ENCODE peak calls at places on chromosomes 11 and 22, in seven cellular contexts. Q is AG09309; T is CD4-positive, alpha-beta T cell; E is HL-60; D is sigmoid colon; C is mesothelial cell of epicardium; G is brain microvascular endothelial cell. Z is an unnamed sample.
A peak's percentile ranks its signal among the peaks of the same experiment; 100 is the strongest.

GRCh38 chr11:130772266-130773227 is 143.7 kb downstream of the SNX19 start:
- DNase-seq in T (no peak), D (no peak), C (no peak), E (no peak), G (peak; percentile 92), Q (peak; percentile 90), Z (no peak)

GRCh38 chr11:100687032-100687629 is at the start of gene ARHGAP42:
- DNase-seq in D (peak; percentile 77), T (no peak), G (peak; percentile 46), E (peak; percentile 8), C (peak; percentile 39), Q (no peak), Z (no peak)

GRCh38 chr11:33377852-33378385 is 120.7 kb downstream of the HIPK3 start:
- DNase-seq in Q (no peak), D (no peak), C (no peak), G (no peak), E (no peak), T (no peak), Z (no peak)

GRCh38 chr11:70073188-70073817 is 4.8 kb upstream of the ANO1 start:
- DNase-seq in E (no peak), C (no peak), G (no peak), D (peak; percentile 44), Q (no peak), T (no peak), Z (peak; percentile 33)

GRCh38 chr11:12162652-12163051 is 52.3 kb downstream of the MICAL2 start:
- DNase-seq in D (no peak), E (no peak), Q (no peak), C (no peak), T (no peak), G (no peak), Z (no peak)

GRCh38 chr11:118528511-118528910 is 1.2 kb downstream of the TTC36 start:
- DNase-seq in G (no peak), D (no peak), T (no peak), E (no peak), C (no peak), Q (no peak), Z (no peak)

GRCh38 chr11:45369294-45369693 is 83.2 kb upstream of the SYT13 start:
- DNase-seq in Q (no peak), T (no peak), D (no peak), E (no peak), G (no peak), C (no peak), Z (no peak)

GRCh38 chr11:116927163-116927772 is 89.8 kb upstream of the APOA1 start:
- DNase-seq in E (no peak), T (peak; percentile 54), C (no peak), G (peak; percentile 12), D (no peak), Q (no peak), Z (no peak)

GRCh38 chr11:111870887-111871692 is at the start of gene ALG9:
- DNase-seq in E (peak; percentile 51), G (peak; percentile 85), D (peak; percentile 90), Q (peak; percentile 37), T (peak; percentile 88), C (peak; percentile 57), Z (peak; percentile 69)

GRCh38 chr11:125952973-125953372 is 7.1 kb downstream of the VSIG10L2 start:
- DNase-seq in D (peak; percentile 92), Q (no peak), G (no peak), T (no peak), E (no peak), C (no peak), Z (no peak)

GRCh38 chr11:62394825-62395538 is 23.9 kb upstream of the SCGB1A1 start:
- DNase-seq in Q (peak; percentile 59), C (no peak), D (peak; percentile 94), T (no peak), E (no peak), G (peak; percentile 73), Z (no peak)

GRCh38 chr11:5013012-5013411 is 18.4 kb downstream of the OR51L1 start:
- DNase-seq in D (no peak), G (no peak), E (no peak), T (no peak), C (no peak), Q (no peak), Z (no peak)

GRCh38 chr11:32079511-32079910 is 11.4 kb upstream of the RCN1 start:
- DNase-seq in Q (no peak), E (no peak), T (no peak), C (no peak), D (no peak), G (no peak), Z (no peak)

GRCh38 chr11:75654314-75654713 is 14.5 kb downstream of the MAP6 start:
- DNase-seq in T (no peak), E (no peak), G (no peak), D (no peak), Q (peak; percentile 21), C (no peak), Z (no peak)

DNA sequence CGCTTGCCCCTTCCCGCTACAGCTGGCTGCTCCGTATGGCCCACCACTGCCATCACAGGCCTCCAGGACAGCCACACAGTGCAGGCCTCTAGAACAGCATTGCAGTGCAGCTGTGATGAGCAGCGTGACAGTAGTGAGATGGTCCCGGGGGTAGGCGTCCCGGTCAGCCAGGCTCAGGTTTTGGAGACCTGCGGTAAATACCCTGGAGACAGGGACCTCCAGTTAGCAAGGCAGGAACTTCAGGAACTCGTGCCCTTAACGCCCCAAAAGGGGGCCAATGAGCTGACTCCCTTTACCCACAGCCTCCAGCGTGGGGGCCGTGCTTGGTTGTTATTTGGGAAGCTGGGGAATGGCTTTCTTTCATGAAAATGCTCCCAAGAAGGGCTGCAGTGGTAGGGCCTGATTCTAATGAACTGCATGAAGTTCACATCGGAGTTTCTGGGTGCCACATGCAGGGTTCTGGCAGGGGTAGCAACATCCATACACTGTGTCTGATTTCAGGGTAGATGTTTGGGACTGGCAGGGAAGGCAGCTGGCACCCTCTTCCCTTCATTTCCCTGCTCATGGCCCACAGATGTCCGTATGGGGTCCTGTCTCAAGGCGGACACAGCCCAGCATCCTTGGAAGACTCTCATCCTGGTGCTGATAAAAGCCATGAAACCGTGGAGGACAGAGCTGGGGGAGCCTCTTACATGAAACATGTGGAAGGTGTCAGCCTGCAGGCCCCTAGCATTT is 440.5 kb downstream of the TBC1D22A start:
- DNase-seq in G (no peak), C (no peak), T (no peak), E (no peak), D (peak; percentile 45), Q (no peak), Z (peak; percentile 22)
- TF ChIP-seq CTCF in G (no peak), C (no peak), T (no peak), E (no peak), D (no peak), Q (no peak), Z (no peak)

DNA sequence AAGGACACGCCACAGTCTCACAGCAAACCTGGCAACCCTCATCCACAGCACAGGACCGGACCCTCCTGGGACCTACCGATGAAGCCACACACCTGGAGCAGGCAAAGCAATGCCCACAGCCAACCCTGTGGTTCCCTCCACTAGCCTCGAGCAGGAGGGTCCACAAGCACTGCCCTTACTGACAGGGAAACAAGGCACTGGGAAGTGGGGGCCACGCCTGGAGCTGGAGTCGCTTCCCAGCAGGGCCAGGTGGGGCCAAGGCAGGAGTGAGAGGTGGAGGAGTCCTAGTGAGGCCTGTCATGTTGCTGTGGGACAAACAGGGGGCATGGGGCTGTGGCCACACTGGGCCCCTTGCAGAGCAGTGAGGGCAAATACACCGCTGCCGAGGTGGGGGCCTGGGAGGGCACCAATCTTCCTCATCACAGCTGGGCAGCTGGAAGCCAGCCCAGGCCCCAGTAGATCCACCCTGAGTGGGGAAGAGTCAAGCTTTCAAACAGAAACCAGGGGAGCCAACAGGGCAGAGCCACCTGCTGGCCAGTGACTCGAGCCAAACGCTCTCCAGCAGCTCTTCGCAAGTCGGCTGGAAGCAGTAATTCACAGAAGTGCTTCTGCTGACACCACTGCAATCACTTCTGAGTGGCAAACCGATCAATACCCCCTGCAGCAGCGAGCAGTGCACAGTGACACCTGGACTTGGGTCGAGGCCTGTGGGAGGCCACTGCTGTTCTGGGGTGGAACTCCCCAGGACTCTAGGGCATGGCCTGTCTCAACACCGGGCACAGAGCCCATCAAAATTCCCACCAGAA is 13.7 kb downstream of the SULT4A1 start:
- DNase-seq in D (peak; percentile 43), Q (no peak), C (no peak), E (no peak), T (no peak), G (no peak), Z (peak; percentile 36)
- TF ChIP-seq CTCF in D (no peak), Q (peak; percentile 65), C (peak; percentile 18), E (no peak), T (no peak), G (peak; percentile 66), Z (no peak)

DNA sequence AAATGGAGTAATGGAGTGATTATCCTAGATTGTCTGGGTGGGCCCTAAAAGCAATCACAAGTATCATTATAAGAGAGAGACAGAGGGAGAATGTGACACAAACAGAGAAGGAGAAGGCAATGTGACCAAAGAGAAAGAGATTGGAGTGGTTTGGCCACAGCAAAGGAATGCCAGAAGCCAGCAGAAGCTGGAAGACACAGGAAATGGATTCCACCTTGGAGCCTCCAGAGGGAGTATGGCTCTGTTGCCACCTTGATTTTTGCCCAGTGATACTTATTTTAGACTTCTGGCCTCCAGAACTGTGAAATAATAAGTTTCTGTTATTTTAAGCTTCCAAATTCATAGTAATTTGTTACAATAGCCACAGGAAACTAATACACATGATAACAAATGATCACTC is 36.8 kb upstream of the OR5P2 start:
- DNase-seq in E (no peak), Q (no peak), T (no peak), G (no peak), C (no peak), D (no peak), Z (no peak)
- TF ChIP-seq CTCF in E (no peak), Q (no peak), T (no peak), G (no peak), C (no peak), D (no peak), Z (no peak)

GRCh38 chr22:38717244-38717643 is 11.5 kb downstream of the GTPBP1 start:
- DNase-seq in Q (no peak), C (no peak), T (no peak), D (peak; percentile 18), G (no peak), E (no peak), Z (no peak)

GRCh38 chr22:38716827-38717226 is 11.1 kb downstream of the GTPBP1 start:
- DNase-seq in C (no peak), D (no peak), E (no peak), T (no peak), Q (no peak), G (no peak), Z (no peak)

GRCh38 chr22:38720350-38720749 is 14.6 kb downstream of the GTPBP1 start:
- DNase-seq in T (no peak), C (no peak), Q (no peak), E (no peak), D (no peak), G (no peak), Z (no peak)

GRCh38 chr22:38719196-38719595 is 13.5 kb downstream of the GTPBP1 start:
- DNase-seq in T (no peak), E (no peak), C (no peak), D (peak; percentile 46), G (no peak), Q (no peak), Z (no peak)

GRCh38 chr22:38718414-38718813 is 12.7 kb downstream of the GTPBP1 start:
- DNase-seq in E (no peak), C (no peak), T (no peak), D (peak; percentile 78), Q (no peak), G (peak; percentile 72), Z (no peak)
- TF ChIP-seq CTCF in E (no peak), C (peak; percentile 38), T (no peak), D (peak; percentile 21), Q (peak; percentile 71), G (peak; percentile 81), Z (peak; percentile 16)

Z was measured in CD14-positive monocyte.